ENCODE peak calls at places on chromosome 21, in eight cellular contexts. B is GM23338, Z is psoas muscle, C is left ventricle myocardium inferior, A is DND-41, V is MM.1S, J is astrocyte, M is bronchial epithelial cell. T is an unnamed sample. For H3K36me3, the result is how much of the 10 kb centered on the place peaks cover.

GRCh38 chr21:16532841-16533240 is 803.1 kb downstream of the USP25 start:
- DNase-seq in B (no peak), Z (no peak), C (no peak), A (no peak), V (no peak), J (peak), M (peak), T (no peak)

GRCh38 chr21:16842716-16843115 is 670.1 kb upstream of the CXADR start:
- DNase-seq in B (no peak), Z (no peak), C (no peak), A (no peak), V (no peak), J (no peak), M (no peak), T (no peak)

GRCh38 chr21:38507374-38507942 is 9.2 kb upstream of the ERG start:
- DNase-seq in B (no peak), Z (no peak), C (no peak), A (no peak), V (no peak), J (no peak), M (no peak), T (no peak)

GRCh38 chr21:14383596-14384210 is 757 bp upstream of the HSPA13 start:
- DNase-seq in B (peak), Z (no peak), C (no peak), A (no peak), V (peak), J (peak), M (no peak), T (no peak)

GRCh38 chr21:40194181-40194580 is 326.9 kb downstream of the PCP4 start:
- DNase-seq in B (no peak), Z (no peak), C (no peak), A (no peak), V (no peak), J (peak), M (no peak), T (no peak)

GRCh38 chr21:35924714-35925301 is 135.5 kb downstream of the SETD4 start:
- DNase-seq in B (no peak), Z (peak), C (no peak), A (no peak), V (no peak), J (peak), M (peak), T (no peak)

GRCh38 chr21:36117276-36117675 is 17.6 kb upstream of the CBR3 start:
- DNase-seq in B (no peak), Z (no peak), C (no peak), A (no peak), V (peak), J (no peak), M (peak), T (no peak)

GRCh38 chr21:36156815-36157670 is at the start of gene DOP1B:
- DNase-seq in B (peak), Z (no peak), C (peak), A (peak), V (peak), J (no peak), M (no peak), T (no peak)

GRCh38 chr21:41611966-41612606 is 104.1 kb upstream of the TMPRSS2 start:
- DNase-seq in B (peak), Z (no peak), C (no peak), A (peak), V (peak), J (peak), M (peak), T (no peak)
- TF ChIP-seq CTCF in B (peak), Z (no peak), C (no peak), A (peak), V (peak), J (no peak), M (peak), T (peak)

DNA sequence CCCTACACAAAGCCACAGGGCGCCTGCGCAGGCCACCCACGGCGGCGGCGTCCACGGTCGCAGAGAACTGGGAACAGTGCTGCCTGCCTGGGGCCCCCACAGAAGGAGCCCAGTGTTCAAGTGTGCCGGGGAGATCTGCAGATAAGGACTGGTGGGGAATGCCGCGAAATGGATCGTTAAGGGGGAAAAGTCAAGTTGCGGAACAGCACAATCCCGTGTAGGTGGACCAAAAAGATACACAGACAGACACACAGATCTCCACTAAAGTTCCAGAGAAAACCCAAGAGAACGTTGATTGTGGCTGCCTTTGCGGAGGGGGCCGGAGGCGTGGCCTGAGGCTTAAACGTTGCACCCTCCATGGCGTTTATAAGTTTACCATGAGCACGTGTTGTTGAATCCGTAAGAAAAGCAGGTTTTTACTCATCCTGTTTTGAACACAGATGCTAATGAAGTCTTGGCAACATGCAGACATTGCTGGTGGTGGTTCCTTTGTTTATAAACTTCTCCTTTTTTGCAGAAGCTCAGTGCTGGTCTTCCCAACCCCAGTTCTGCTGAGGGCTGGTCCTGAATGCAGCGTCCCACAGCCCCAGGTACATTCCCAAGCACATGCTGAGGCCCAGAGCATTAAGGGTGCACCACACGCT is 4.1 kb downstream of the SPATC1L start:
- DNase-seq in B (no peak), Z (no peak), C (no peak), A (no peak), V (no peak), J (no peak), M (no peak), T (no peak)
- H3K36me3 ChIP-seq in B (under half), Z (under half), C (under half), A (under half), V (under half), J (under half), M (under half), T (under half)

GRCh38 chr21:31731112-31731801 is 661 bp downstream of the SCAF4 start:
- DNase-seq in B (peak), Z (peak), C (peak), A (peak), V (peak), J (no peak), M (no peak), T (no peak)
- TF ChIP-seq CTCF in B (peak), Z (peak), C (peak), A (no peak), V (peak), J (no peak), M (no peak), T (peak)

GRCh38 chr21:45409466-45410150 is 4.6 kb downstream of the COL18A1 start:
- DNase-seq in B (no peak), Z (peak), C (peak), A (no peak), V (no peak), J (no peak), M (peak), T (no peak)

GRCh38 chr21:45410151-45410864 is 5.3 kb downstream of the COL18A1 start:
- DNase-seq in B (no peak), Z (peak), C (peak), A (no peak), V (no peak), J (no peak), M (no peak), T (no peak)

GRCh38 chr21:45411810-45412206 is 6.8 kb downstream of the COL18A1 start:
- DNase-seq in B (no peak), Z (peak), C (no peak), A (no peak), V (no peak), J (no peak), M (no peak), T (no peak)

GRCh38 chr21:45412491-45412890 is 7.5 kb downstream of the COL18A1 start:
- DNase-seq in B (no peak), Z (no peak), C (peak), A (no peak), V (no peak), J (no peak), M (no peak), T (no peak)

GRCh38 chr21:45410865-45411809 is 6.2 kb downstream of the COL18A1 start:
- DNase-seq in B (no peak), Z (peak), C (peak), A (no peak), V (no peak), J (no peak), M (no peak), T (no peak)
- H3K36me3 ChIP-seq in B (under half), Z (under half), C (under half), A (under half), V (under half), J (under half), M (under half), T (under half)

DNA sequence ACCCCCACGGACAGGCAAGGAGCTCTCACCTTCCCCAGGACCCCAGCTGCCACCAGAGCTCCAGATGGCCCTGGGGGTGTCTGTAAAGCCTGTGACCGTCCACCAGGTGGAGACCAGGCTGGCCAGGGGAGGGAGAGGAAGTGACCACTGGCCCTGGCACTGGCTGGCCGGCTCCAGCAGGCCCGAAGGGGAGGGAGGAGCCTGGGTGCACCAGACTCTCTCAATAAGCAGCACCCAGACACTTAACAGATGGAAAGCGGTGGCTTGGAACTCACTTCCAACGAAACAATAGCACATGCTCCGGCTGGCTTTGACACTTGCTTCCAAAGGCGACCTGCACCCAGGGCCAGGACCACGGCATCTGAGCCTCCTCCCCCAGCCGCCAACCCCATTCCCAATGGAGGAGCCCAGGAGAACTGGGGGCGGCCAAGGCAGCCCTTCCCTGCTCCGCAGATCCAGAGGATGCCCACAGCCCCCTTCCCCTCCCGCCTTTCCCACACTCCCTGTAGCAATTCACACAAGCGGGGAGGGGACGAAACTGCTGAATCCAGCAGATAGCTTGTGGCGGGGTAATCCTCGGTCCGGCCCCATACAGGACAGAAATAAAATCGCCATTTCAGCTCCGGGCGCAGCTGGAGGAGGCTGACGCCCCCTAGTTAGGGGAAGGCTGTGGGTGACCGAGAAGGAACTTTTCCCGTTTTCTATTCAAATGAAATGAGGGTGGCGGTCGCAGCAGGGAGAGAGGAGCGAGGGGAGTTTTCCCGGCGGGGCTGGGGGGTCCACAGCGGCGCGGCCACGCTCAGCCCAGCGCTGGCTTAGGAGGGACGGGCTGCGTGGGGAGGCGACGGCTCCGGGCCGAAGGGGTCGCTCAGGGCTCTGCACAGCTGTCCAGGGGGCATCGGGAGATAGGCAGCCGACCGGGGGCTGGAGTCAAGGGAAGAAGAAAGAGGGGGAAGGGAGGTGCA is 612 bp upstream of the PDE9A start:
- DNase-seq in B (peak), Z (peak), C (peak), A (no peak), V (no peak), J (no peak), M (no peak), T (no peak)
- TF ChIP-seq CTCF in B (peak), Z (peak), C (peak), A (peak), V (no peak), J (peak), M (peak), T (no peak)

DNA sequence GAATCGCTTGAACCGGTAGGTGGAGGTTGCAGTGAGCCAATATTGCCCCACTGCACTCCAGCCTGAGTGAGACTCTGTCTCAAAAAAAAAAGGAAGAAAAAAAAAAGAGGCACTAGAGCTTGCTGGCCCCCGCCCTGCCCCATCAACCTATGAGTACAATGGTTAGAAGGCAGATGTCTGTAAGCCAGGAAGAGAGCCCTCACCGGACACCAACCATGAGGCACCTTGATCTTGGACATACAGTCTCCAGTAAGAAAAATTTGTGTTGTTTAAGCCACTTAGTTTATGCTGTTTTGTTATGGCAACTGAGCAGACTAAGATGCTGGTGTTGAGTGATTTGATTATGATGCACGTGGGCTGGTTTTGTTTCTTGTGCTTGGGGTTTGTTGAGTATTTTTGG is 34.2 kb downstream of the DIP2A start:
- DNase-seq in B (no peak), Z (no peak), C (no peak), A (no peak), V (no peak), J (no peak), M (no peak), T (no peak)
- H3K36me3 ChIP-seq in B (under half), Z (under half), C (half or more), A (half or more), V (under half), J (under half), M (under half), T (under half)

DNA sequence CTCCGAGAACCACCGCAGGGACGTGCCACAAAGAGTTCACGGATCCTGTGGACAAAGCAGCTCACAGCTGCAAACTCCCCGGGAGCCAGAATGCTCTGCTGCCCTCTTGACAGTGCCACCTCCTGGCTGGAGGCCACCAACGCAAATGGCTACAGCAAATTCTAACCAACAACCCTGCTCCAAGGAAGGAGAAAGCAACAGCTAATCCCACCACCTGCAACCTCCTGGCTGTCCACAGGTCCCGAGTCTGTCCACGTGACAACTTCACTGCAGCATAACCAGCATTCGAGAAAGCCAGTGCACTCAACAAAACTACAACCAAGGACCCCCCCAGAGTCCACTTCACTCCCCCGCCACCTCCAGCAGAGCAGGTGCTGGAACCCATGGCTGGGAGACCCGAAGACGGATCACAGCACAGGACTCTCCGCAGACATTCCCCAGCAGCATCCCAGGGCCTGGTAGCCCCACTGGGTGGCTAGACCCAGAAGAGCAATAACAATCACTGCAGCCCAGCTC is 17.3 kb downstream of the POFUT2 start:
- DNase-seq in B (peak), Z (no peak), C (no peak), A (no peak), V (no peak), J (no peak), M (no peak), T (no peak)
- TF ChIP-seq CTCF in B (peak), Z (no peak), C (no peak), A (peak), V (peak), J (peak), M (peak), T (no peak)

DNA sequence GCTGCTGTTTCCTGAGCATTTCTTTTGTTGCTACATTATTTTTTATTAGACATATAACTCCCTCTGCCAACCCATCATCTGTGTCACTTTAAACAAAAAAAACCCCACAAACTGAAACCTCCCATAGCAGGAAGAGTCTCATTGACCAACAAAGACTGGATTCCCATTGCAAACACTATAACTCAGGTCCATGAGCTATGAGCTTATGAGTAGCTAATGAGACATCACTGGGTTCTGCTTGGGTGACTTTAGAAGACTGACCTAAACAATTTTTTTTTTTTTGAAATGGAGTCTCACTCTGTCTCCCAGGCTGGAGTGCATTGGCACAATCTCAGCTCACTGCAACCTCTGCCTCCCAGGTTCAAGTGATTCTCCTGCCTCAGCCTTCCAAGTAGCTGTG is 212.8 kb downstream of the LTN1 start:
- DNase-seq in B (no peak), Z (no peak), C (no peak), A (no peak), V (no peak), J (no peak), M (no peak), T (no peak)
- H3K36me3 ChIP-seq in B (under half), Z (under half), C (under half), A (under half), V (under half), J (under half), M (under half), T (under half)